ENCODE peak calls at places on chromosomes 2 and 18, in four cellular contexts. N is activated effector memory CD4-positive, alpha-beta T cell treated with Interleukin-2 at 50 U/mL for 16 hours; G is KBM-7; R is H54. S is an unnamed sample.
A peak's percentile ranks its signal among the peaks of the same experiment; 100 is the strongest.

GRCh38 chr2:133838642-133839370 is 270.5 kb upstream of the NCKAP5 start:
- DNase-seq in N (no peak), G (no peak), R (no peak), S (no peak)

GRCh38 chr2:74566423-74567085 is 12.0 kb downstream of the DOK1 start:
- DNase-seq in N (no peak), G (no peak), R (no peak), S (peak; percentile 44)

GRCh38 chr2:121804340-121804739 is 48.9 kb downstream of the TSN start:
- DNase-seq in N (no peak), G (peak; percentile 94), R (no peak), S (no peak)

GRCh38 chr2:46812381-46813024 is 103.1 kb downstream of the MCFD2 start:
- DNase-seq in N (no peak), G (no peak), R (no peak), S (peak; percentile 37)

GRCh38 chr2:216286616-216287231 is 85.6 kb downstream of the MARCHF4 start:
- DNase-seq in N (no peak), G (no peak), R (no peak), S (peak; percentile 34)

GRCh38 chr2:28624798-28625701 is 126.6 kb upstream of the PPP1CB start:
- DNase-seq in N (peak; percentile 32), G (peak; percentile 88), R (no peak), S (peak; percentile 38)

GRCh38 chr2:42047488-42048317 is at the start of gene PKDCC:
- DNase-seq in N (peak; percentile 2), G (peak; percentile 65), R (peak; percentile 95), S (peak; percentile 47)

GRCh38 chr2:8461341-8461740 is 220.5 kb upstream of the ID2 start:
- DNase-seq in N (no peak), G (no peak), R (no peak), S (no peak)

GRCh38 chr2:150188177-150188576 is 299.3 kb downstream of the RND3 start:
- DNase-seq in N (no peak), G (no peak), R (no peak), S (no peak)

GRCh38 chr2:237995036-237995435 is 28.2 kb downstream of the UBE2F start:
- DNase-seq in N (no peak), G (no peak), R (no peak), S (no peak)

GRCh38 chr2:235951980-235952379 is 216.2 kb downstream of the GBX2 start:
- DNase-seq in N (no peak), G (peak; percentile 52), R (no peak), S (peak; percentile 4)

GRCh38 chr2:98234763-98235162 is 111.5 kb upstream of the CNGA3 start:
- DNase-seq in N (no peak), G (peak; percentile 2), R (no peak), S (no peak)

GRCh38 chr2:197657562-197657961 is 17.8 kb downstream of the RFTN2 start:
- DNase-seq in N (no peak), G (no peak), R (no peak), S (no peak)

GRCh38 chr18:67876866-67877265 is 360.3 kb upstream of the DSEL start:
- DNase-seq in N (no peak), G (no peak), R (no peak), S (no peak)

GRCh38 chr18:11561293-11561692 is 48.1 kb upstream of the SLC35G4 start:
- DNase-seq in N (no peak), G (no peak), R (no peak), S (no peak)

S was measured in epithelial cell of esophagus.